ENCODE peak calls at places on chromosomes 2 and 18, in four cellular contexts. V is SK-N-SH, P is K562, A is GM12878. F is an unnamed sample.

GRCh38 chr2:145812163-145812554 is 1292.2 kb upstream of the ZEB2 start:
- DNase-seq in V (no peak), P (no peak), A (no peak), F (no peak)

GRCh38 chr2:241329669-241330615 is 14.2 kb downstream of the SEPTIN2 start:
- DNase-seq in V (no peak), P (no peak), A (no peak), F (no peak)

GRCh38 chr2:200702646-200703118 is 109.0 kb upstream of the BZW1 start:
- DNase-seq in V (no peak), P (no peak), A (no peak), F (no peak)

GRCh38 chr2:227472265-227473018 is 486 bp downstream of the AGFG1 start:
- DNase-seq in V (peak), P (peak), A (no peak), F (peak)

GRCh38 chr18:65435529-65435928 is 315.3 kb upstream of the CDH7 start:
- DNase-seq in V (no peak), P (no peak), A (no peak), F (no peak)

GRCh38 chr18:36850527-36851201 is 21.7 kb downstream of the KIAA1328 start:
- DNase-seq in V (no peak), P (no peak), A (no peak), F (no peak)

GRCh38 chr2:228657807-228658402 is 476.4 kb upstream of the SPHKAP start:
- DNase-seq in V (peak), P (no peak), A (peak), F (no peak)

GRCh38 chr2:12151716-12152115 is 405.3 kb downstream of the LPIN1 start:
- DNase-seq in V (no peak), P (no peak), A (no peak), F (no peak)

GRCh38 chr18:48304906-48305693 is 104.1 kb downstream of the ZBTB7C start:
- DNase-seq in V (no peak), P (no peak), A (no peak), F (no peak)

GRCh38 chr2:189178726-189179606 is 595 bp downstream of the COL5A2 start:
- DNase-seq in V (no peak), P (no peak), A (no peak), F (no peak)

GRCh38 chr18:48781041-48781989 is 169.4 kb downstream of the SMAD7 start:
- DNase-seq in V (peak), P (peak), A (no peak), F (peak)

GRCh38 chr2:156445311-156446218 is 9.4 kb downstream of the GPD2 start:
- DNase-seq in V (no peak), P (no peak), A (no peak), F (no peak)

GRCh38 chr2:19362652-19363473 is 4.4 kb upstream of the OSR1 start:
- DNase-seq in V (peak), P (peak), A (no peak), F (peak)

GRCh38 chr2:182522930-182523541 is 96.2 kb upstream of the PDE1A start:
- DNase-seq in V (no peak), P (no peak), A (no peak), F (no peak)

GRCh38 chr18:21284540-21284939 is 42.5 kb downstream of the GREB1L start:
- DNase-seq in V (no peak), P (no peak), A (no peak), F (no peak)

GRCh38 chr2:196112408-196113039 is 43.9 kb upstream of the DNAH7 start:
- DNase-seq in V (no peak), P (no peak), A (no peak), F (no peak)

GRCh38 chr2:24432121-24432520 is 58.9 kb upstream of the NCOA1 start:
- DNase-seq in V (no peak), P (no peak), A (no peak), F (no peak)

GRCh38 chr2:26298286-26298637 is 47.7 kb upstream of the SELENOI start:
- DNase-seq in V (no peak), P (no peak), A (no peak), F (peak)

GRCh38 chr2:54430649-54431048 is 25.5 kb upstream of the SPTBN1 start:
- DNase-seq in V (no peak), P (no peak), A (no peak), F (no peak)

GRCh38 chr2:54432181-54433020 is 23.7 kb upstream of the SPTBN1 start:
- DNase-seq in V (no peak), P (no peak), A (no peak), F (no peak)

GRCh38 chr2:54428401-54428800 is 27.7 kb upstream of the SPTBN1 start:
- DNase-seq in V (no peak), P (no peak), A (no peak), F (no peak)

GRCh38 chr2:54429055-54429454 is 27.1 kb upstream of the SPTBN1 start:
- DNase-seq in V (no peak), P (no peak), A (no peak), F (no peak)

DNA sequence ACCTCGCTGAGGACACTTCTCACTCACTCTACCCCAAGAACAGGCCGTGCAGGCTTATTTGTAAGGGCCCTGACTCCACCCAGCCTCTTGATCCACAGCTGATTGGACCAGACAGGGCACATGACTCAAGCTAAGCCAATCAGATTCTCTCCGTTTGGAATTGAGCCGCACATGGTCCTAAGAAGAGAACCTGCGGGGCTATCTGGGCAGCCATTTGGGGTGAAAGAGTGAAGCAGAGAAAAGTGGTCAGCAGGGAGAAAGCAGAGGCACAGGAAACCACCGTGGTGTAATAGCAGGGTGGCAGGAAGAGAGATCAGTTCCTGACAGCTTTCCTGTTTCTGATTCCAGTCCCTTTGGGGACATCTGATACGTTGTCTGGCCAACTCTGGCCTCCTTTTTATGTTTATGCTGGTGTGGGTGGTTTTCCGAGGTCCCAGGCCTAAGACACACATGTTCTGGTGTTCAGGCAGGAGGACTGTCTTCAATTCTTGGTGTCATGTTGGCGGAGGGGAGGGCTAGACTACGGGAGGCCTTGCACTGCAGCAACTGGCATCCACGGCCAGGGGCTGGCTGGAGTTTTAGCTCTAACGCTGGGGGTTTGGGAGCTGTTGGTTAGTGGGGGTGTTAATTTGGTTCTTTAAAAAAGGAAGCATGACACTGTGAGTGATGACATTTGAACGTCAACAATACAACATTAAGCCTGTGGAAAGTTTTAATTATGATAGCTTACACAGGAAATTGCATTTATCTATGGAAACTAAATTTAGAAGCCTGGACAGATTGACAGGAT is 26.1 kb upstream of the SPTBN1 start:
- DNase-seq in V (no peak), P (peak), A (no peak), F (no peak)
- TF ChIP-seq USF1 in V (peak), P (peak), A (peak), F (peak)

DNA sequence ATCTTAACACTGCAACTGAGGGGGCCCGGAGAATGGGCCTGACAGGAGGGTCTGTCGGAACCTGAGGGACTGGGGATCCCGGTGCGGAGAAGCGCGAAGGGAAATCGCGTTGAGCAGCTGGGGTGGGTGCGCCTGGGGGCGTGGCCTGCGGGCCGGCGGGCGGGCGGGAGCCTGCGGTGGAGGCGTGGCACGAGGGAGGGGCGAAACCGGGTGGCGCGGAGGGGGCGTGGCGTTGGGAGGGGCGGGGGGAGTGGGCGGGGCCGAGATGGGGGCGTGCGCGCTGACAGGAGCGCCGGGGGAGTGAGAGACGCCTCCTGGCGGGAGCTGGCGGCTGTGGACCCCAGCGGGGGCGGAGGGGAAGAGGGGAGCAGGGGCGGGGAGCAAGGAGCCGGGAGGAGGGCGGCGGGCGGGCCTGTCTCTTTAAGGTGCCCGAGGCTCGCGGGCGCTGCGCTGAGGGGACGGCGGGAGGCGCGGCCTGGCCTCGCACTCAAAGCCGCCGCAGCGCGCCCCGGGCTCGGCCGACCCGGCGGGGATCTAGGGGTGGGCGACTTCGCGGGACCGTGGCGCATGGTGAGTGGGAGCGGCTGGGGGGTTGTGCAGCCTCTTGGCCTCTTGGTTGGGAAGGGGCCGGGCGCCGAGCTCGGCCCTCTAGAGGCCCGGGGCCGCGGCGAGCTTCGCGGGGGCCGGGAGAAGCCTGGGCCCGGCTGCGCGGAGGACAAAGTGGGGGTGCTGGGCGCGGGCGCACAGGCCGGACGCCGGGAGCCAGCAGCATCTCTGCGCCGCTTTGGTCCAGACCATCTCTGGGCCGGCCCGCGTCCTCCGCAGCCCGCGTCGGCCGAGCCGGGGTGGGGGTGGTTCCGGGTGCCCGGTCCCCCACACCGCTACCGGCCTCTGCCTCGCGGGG is at the start of gene TWSG1:
- DNase-seq in V (peak), P (peak), A (peak), F (peak)
- TF ChIP-seq USF1 in V (no peak), P (no peak), A (no peak), F (peak)

GRCh38 chr2:151568541-151568940 is 158.8 kb downstream of the RIF1 start:
- DNase-seq in V (no peak), P (no peak), A (no peak), F (no peak)
- TF ChIP-seq USF1 in V (no peak), P (no peak), A (no peak), F (no peak)

GRCh38 chr2:151562398-151562797 is 152.7 kb downstream of the RIF1 start:
- DNase-seq in V (no peak), P (no peak), A (no peak), F (no peak)
- TF ChIP-seq USF1 in V (no peak), P (no peak), A (no peak), F (no peak)

DNA sequence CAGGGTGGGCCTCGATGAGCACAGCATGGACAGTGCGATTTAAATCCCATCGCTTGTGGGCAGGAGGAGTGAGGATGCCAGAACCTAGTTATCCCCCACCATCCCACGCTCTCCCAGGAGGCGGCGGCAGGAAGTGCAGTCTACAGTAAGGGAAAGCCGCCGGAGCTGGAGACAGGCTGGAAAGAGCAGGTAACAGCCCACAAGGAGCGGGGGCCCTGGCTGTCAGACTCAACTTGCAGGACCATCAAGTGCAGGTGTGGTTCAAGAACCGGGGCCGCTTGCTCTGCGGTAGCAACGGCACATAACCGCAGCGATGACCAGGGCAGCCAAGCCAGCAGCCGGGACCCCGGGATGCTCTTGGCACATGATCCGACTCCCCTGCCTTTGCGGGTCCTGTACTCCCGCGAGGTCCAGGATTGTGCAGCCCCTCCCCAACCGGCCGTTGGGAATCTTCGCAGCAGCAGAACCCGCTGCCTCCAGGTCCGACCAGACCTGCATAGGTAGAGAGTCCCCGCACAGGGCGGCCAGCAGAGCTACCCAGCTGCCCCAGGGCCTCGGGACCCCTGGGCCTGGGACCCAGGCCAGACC is 82.1 kb downstream of the BIN1 start:
- DNase-seq in V (peak), P (no peak), A (no peak), F (peak)
- TF ChIP-seq USF1 in V (no peak), P (no peak), A (no peak), F (no peak)

DNA sequence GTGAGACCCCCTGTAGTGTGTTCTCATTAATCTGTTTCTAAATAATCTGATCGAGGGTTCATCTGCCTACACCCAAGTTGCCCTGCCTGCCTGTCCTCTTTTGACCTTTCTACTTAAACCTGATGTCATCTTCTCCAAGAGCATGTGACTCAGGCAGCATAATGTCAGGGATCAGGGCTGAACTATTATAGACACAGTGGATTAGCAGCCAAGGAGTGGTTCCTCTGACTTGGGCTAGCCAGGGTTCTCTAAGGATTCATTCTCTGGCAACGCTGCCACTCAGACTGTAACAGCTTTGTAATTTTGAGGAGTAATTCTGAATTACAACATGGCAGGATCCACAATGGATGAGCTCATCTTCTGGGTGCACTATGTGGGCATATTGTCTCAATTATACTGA is 124.0 kb downstream of the MDH1 start:
- DNase-seq in V (no peak), P (no peak), A (no peak), F (no peak)
- TF ChIP-seq USF1 in V (no peak), P (no peak), A (no peak), F (no peak)

DNA sequence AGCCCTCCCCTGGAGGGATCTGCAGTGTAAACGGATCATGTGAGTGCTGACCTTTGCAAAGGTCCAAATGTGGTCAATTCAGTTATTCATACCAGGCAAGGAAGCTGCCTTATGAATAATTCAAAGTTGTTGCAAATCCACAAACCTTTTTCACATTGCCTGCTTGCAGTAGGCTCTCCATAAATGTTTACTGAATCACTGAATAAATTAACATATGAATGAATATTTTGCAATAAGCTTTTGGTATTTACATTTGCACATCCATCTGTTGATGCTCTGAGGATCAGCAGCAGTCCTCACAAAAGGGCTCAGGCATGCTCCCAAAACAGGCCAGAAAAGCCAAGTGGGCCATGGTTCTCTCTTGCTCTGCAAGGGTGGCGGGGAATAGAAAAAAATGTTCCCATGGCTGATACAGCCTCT is 156.8 kb downstream of the VAPA start:
- DNase-seq in V (no peak), P (no peak), A (no peak), F (no peak)
- TF ChIP-seq USF1 in V (no peak), P (no peak), A (no peak), F (no peak)